ENCODE peak calls at places on chromosomes 16 and 17, in six cellular contexts. S is NCI-H1092; J is HEK293T; A is amniotic stem cell; C is GM20000; H is stimulated activated CD8-positive, alpha-beta memory T cell treated with anti-CD3 and anti-CD28 coated beads, Interleukin-4, amount 100 ng/mL, for 24 hours. P is an unnamed sample.

GRCh38 chr17:72714357-72714966 is 378.0 kb downstream of the SLC39A11 start:
- DNase-seq in S (no peak), A (no peak), H (no peak), J (no peak), C (no peak), P (no peak)

GRCh38 chr16:22027633-22028032 is 19.7 kb downstream of the MOSMO start:
- DNase-seq in S (no peak), H (no peak), A (no peak), J (no peak), C (no peak), P (no peak)

GRCh38 chr16:87226926-87227650 is 90.1 kb downstream of the C16orf95 start:
- DNase-seq in A (no peak), J (no peak), S (no peak), H (no peak), C (no peak), P (no peak)

GRCh38 chr17:48718162-48718780 is 4.0 kb downstream of the PRAC1 start:
- DNase-seq in H (no peak), J (no peak), C (peak), A (no peak), S (no peak), P (no peak)

GRCh38 chr17:67582632-67583230 is 135.0 kb upstream of the NOL11 start:
- DNase-seq in H (no peak), A (no peak), S (peak), C (no peak), J (no peak), P (no peak)

GRCh38 chr16:85036398-85037049 is 8.9 kb downstream of the KIAA0513 start:
- DNase-seq in J (no peak), A (no peak), C (no peak), S (no peak), H (no peak), P (no peak)

GRCh38 chr16:57959804-57960203 is 11.1 kb downstream of the CNGB1 start:
- DNase-seq in J (no peak), A (no peak), H (no peak), S (no peak), C (no peak), P (no peak)

GRCh38 chr16:67539271-67539670 is 10.6 kb downstream of the RIPOR1 start:
- DNase-seq in A (no peak), S (no peak), J (no peak), C (no peak), H (no peak), P (no peak)

GRCh38 chr16:55443434-55443833 is 35.6 kb upstream of the MMP2 start:
- DNase-seq in S (no peak), C (no peak), H (no peak), J (no peak), A (no peak), P (no peak)

GRCh38 chr17:6914711-6915110 is 81.1 kb upstream of the ALOX12 start:
- DNase-seq in S (no peak), A (no peak), H (no peak), C (no peak), J (no peak), P (no peak)

GRCh38 chr17:42603318-42603717 is 5.9 kb downstream of the RETREG3 start:
- DNase-seq in S (no peak), A (no peak), H (no peak), C (no peak), J (no peak), P (no peak)

GRCh38 chr17:63247706-63248105 is 198.4 kb downstream of the CYB561 start:
- DNase-seq in J (no peak), H (no peak), S (no peak), C (no peak), A (no peak), P (no peak)

GRCh38 chr16:14302031-14302398 is 230.9 kb downstream of the MRTFB start:
- DNase-seq in H (no peak), C (peak), S (no peak), A (peak), J (peak), P (no peak)

GRCh38 chr17:9729735-9730420 is 61.5 kb downstream of the DHRS7C start:
- DNase-seq in A (no peak), S (no peak), C (no peak), J (no peak), H (no peak), P (no peak)

GRCh38 chr16:77833906-77834599 is 45.7 kb downstream of the VAT1L start:
- DNase-seq in A (no peak), H (no peak), S (no peak), C (no peak), J (no peak), P (no peak)

GRCh38 chr17:76736349-76737081 is 616 bp downstream of the SRSF2 start:
- DNase-seq in H (peak), J (peak), C (peak), A (peak), S (peak), P (peak)

P was measured in stimulated activated CD4-positive, alpha-beta T cell treated with anti-CD3 and anti-CD28 coated beads, Interleukin-1b, Interleukin-23, amount 100 ng/mL, for 4 hours.